ENCODE peak calls at places on chromosomes 1 and 21, in nine cellular contexts. P is AG09319, Z is GM20000, S is fibroblast of mammary gland, F is suprapubic skin, N is cardiac muscle cell, Q is psoas muscle, X is nephron progenitor cell, L is GM06990. V is an unnamed sample.

GRCh38 chr1:192575499-192576189 is at the start of gene RGS1:
- DNase-seq in P (no peak), Z (peak), S (no peak), F (no peak), N (no peak), Q (no peak), X (no peak), L (peak), V (no peak)

GRCh38 chr21:33261635-33262034 is 4.5 kb upstream of the IL10RB start:
- DNase-seq in P (no peak), Z (no peak), S (peak), F (no peak), N (no peak), Q (no peak), X (no peak), L (no peak), V (no peak)

GRCh38 chr1:238589843-238590435 is 699.2 kb upstream of the ZP4 start:
- DNase-seq in P (peak), Z (no peak), S (peak), F (no peak), N (no peak), Q (no peak), X (no peak), L (no peak), V (no peak)

GRCh38 chr1:218112862-218113261 is 172.2 kb upstream of the RRP15 start:
- DNase-seq in P (no peak), Z (no peak), S (no peak), F (no peak), N (no peak), Q (no peak), X (no peak), L (no peak), V (no peak)

GRCh38 chr1:18144921-18145699 is 37.5 kb downstream of the IGSF21 start:
- DNase-seq in P (no peak), Z (no peak), S (no peak), F (no peak), N (no peak), Q (no peak), X (no peak), L (no peak), V (no peak)

GRCh38 chr1:5725855-5726585 is 266.2 kb downstream of the NPHP4 start:
- DNase-seq in P (no peak), Z (no peak), S (no peak), F (peak), N (no peak), Q (no peak), X (no peak), L (no peak), V (peak)

GRCh38 chr1:100543640-100544039 is 5.7 kb downstream of the GPR88 start:
- DNase-seq in P (no peak), Z (peak), S (no peak), F (no peak), N (no peak), Q (peak), X (no peak), L (no peak), V (no peak)

GRCh38 chr1:31782766-31783410 is 18.7 kb upstream of the ADGRB2 start:
- DNase-seq in P (no peak), Z (no peak), S (no peak), F (peak), N (no peak), Q (peak), X (no peak), L (no peak), V (peak)

GRCh38 chr1:246492611-246493245 is 14.4 kb downstream of the SMYD3 start:
- DNase-seq in P (peak), Z (peak), S (peak), F (no peak), N (peak), Q (peak), X (peak), L (no peak), V (no peak)

GRCh38 chr1:150987928-150988327 is 5.8 kb downstream of the ANXA9 start:
- DNase-seq in P (no peak), Z (no peak), S (no peak), F (no peak), N (no peak), Q (no peak), X (no peak), L (no peak), V (no peak)

GRCh38 chr1:30760596-30761311 is 3.2 kb upstream of the LAPTM5 start:
- DNase-seq in P (no peak), Z (no peak), S (no peak), F (no peak), N (no peak), Q (no peak), X (no peak), L (peak), V (no peak)

GRCh38 chr21:18144341-18144740 is 100.3 kb upstream of the CHODL start:
- DNase-seq in P (no peak), Z (no peak), S (no peak), F (no peak), N (no peak), Q (no peak), X (no peak), L (no peak), V (no peak)

GRCh38 chr1:159823401-159823800 is 3.3 kb upstream of the SLAMF8 start:
- DNase-seq in P (no peak), Z (no peak), S (no peak), F (no peak), N (no peak), Q (no peak), X (peak), L (no peak), V (no peak)

GRCh38 chr1:46411010-46411405 is 16.9 kb downstream of the FAAH start:
- DNase-seq in P (no peak), Z (no peak), S (no peak), F (no peak), N (no peak), Q (no peak), X (no peak), L (no peak), V (no peak)

GRCh38 chr21:28447453-28447852 is 545.2 kb downstream of the LTN1 start:
- DNase-seq in P (no peak), Z (no peak), S (no peak), F (no peak), N (no peak), Q (no peak), X (no peak), L (no peak), V (no peak)

GRCh38 chr1:26854953-26855352 is 8.0 kb upstream of the SFN start:
- DNase-seq in P (no peak), Z (no peak), S (no peak), F (no peak), N (no peak), Q (no peak), X (no peak), L (no peak), V (peak)

GRCh38 chr1:224763126-224763764 is 147.1 kb downstream of the CNIH3 start:
- DNase-seq in P (no peak), Z (no peak), S (no peak), F (no peak), N (no peak), Q (no peak), X (no peak), L (no peak), V (no peak)

GRCh38 chr1:12709696-12710095 is 6.2 kb upstream of the AADACL3 start:
- DNase-seq in P (no peak), Z (no peak), S (peak), F (no peak), N (no peak), Q (no peak), X (no peak), L (no peak), V (no peak)

GRCh38 chr1:23543707-23544443 is 12.8 kb upstream of the E2F2 start:
- DNase-seq in P (no peak), Z (no peak), S (no peak), F (no peak), N (no peak), Q (no peak), X (no peak), L (no peak), V (no peak)

GRCh38 chr1:17890056-17890814 is 135.1 kb downstream of the ACTL8 start:
- DNase-seq in P (no peak), Z (no peak), S (no peak), F (no peak), N (no peak), Q (no peak), X (no peak), L (no peak), V (no peak)

GRCh38 chr1:96722161-96722908 is 751 bp downstream of the PTBP2 start:
- DNase-seq in P (peak), Z (no peak), S (peak), F (peak), N (peak), Q (peak), X (peak), L (no peak), V (peak)

GRCh38 chr1:89953929-89954328 is 41.0 kb upstream of the ZNF326 start:
- DNase-seq in P (no peak), Z (no peak), S (no peak), F (no peak), N (no peak), Q (no peak), X (no peak), L (no peak), V (no peak)

GRCh38 chr1:31410871-31411270 is 2.1 kb upstream of the SERINC2 start:
- DNase-seq in P (no peak), Z (no peak), S (peak), F (no peak), N (no peak), Q (no peak), X (no peak), L (no peak), V (no peak)

GRCh38 chr1:168127493-168127892 is 9.2 kb downstream of the GPR161 start:
- DNase-seq in P (no peak), Z (no peak), S (no peak), F (no peak), N (no peak), Q (no peak), X (no peak), L (no peak), V (no peak)

GRCh38 chr1:172322219-172323061 is 98.0 kb upstream of the C1orf105 start:
- DNase-seq in P (peak), Z (no peak), S (peak), F (peak), N (no peak), Q (peak), X (peak), L (no peak), V (peak)

GRCh38 chr1:177209357-177209756 is 38.6 kb downstream of the BRINP2 start:
- DNase-seq in P (peak), Z (no peak), S (peak), F (peak), N (peak), Q (peak), X (no peak), L (no peak), V (peak)

GRCh38 chr21:10539956-10540355 is 18.6 kb downstream of the TPTE start:
- DNase-seq in P (no peak), Z (no peak), S (no peak), F (no peak), N (no peak), Q (no peak), X (no peak), L (no peak), V (no peak)

GRCh38 chr1:187203257-187203656 is 374.5 kb downstream of the PLA2G4A start:
- DNase-seq in P (no peak), Z (no peak), S (peak), F (no peak), N (no peak), Q (no peak), X (no peak), L (no peak), V (no peak)

GRCh38 chr1:47915677-47916353 is 81.4 kb downstream of the TRABD2B start:
- DNase-seq in P (no peak), Z (no peak), S (no peak), F (no peak), N (no peak), Q (no peak), X (no peak), L (no peak), V (no peak)

GRCh38 chr21:29825936-29826335 is 113.9 kb downstream of the GRIK1 start:
- DNase-seq in P (no peak), Z (no peak), S (peak), F (no peak), N (no peak), Q (no peak), X (no peak), L (no peak), V (no peak)

GRCh38 chr1:228146761-228147693 is 2.7 kb upstream of the GJC2 start:
- DNase-seq in P (no peak), Z (peak), S (no peak), F (peak), N (no peak), Q (peak), X (no peak), L (no peak), V (no peak)

DNA sequence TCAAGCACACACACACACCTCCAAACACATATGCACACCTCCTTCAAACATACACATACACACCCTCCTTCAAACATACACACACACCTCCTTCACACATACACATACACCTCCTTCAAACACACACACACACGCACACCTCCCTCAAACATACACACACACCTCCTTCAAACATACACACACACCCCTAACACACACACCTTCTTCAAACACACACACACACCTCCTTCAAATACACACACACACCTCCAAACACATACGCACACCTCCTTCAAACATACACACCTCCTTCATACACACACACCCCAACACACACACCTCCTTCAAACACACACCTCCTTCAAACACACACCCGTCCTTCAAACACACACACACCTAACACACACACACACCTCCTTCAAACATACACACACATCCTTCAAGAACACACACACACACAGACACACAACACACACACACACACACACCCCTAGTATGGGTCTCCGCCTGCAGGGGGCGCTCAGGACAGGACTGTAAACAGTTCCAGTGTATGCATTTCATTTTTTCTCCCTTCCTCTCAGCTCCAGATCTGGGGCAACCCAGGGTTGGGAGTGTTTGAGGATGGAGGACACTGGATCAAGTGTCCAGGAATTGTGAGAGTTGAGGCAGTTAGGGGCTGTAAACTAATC is 12.1 kb downstream of the LGR6 start:
- DNase-seq in P (no peak), Z (no peak), S (no peak), F (no peak), N (no peak), Q (no peak), X (no peak), L (no peak), V (no peak)
- TF ChIP-seq CTCF in P (no peak), Z (no peak), S (peak), F (no peak), N (peak), Q (no peak), X (no peak), L (no peak), V (peak)

GRCh38 chr1:14769486-14770274 is 171.2 kb downstream of the KAZN start:
- DNase-seq in P (no peak), Z (no peak), S (no peak), F (no peak), N (no peak), Q (no peak), X (no peak), L (no peak), V (no peak)
- TF ChIP-seq CTCF in P (no peak), Z (no peak), S (no peak), F (no peak), N (no peak), Q (no peak), X (no peak), L (no peak), V (no peak)

GRCh38 chr1:203126866-203127671 is 457 bp upstream of the ADORA1 start:
- DNase-seq in P (no peak), Z (no peak), S (no peak), F (no peak), N (no peak), Q (no peak), X (no peak), L (no peak), V (no peak)

GRCh38 chr1:203128691-203129500 is 1.4 kb downstream of the ADORA1 start:
- DNase-seq in P (no peak), Z (no peak), S (no peak), F (no peak), N (no peak), Q (no peak), X (no peak), L (no peak), V (no peak)

GRCh38 chr1:203126151-203126865 is 1.2 kb upstream of the ADORA1 start:
- DNase-seq in P (no peak), Z (no peak), S (peak), F (no peak), N (peak), Q (no peak), X (no peak), L (no peak), V (peak)

GRCh38 chr1:203129501-203130231 is 2.1 kb downstream of the ADORA1 start:
- DNase-seq in P (no peak), Z (no peak), S (no peak), F (no peak), N (no peak), Q (peak), X (no peak), L (no peak), V (peak)

GRCh38 chr1:203127672-203128611 is at the start of gene ADORA1:
- DNase-seq in P (no peak), Z (no peak), S (peak), F (no peak), N (peak), Q (peak), X (peak), L (no peak), V (peak)
- TF ChIP-seq CTCF in P (peak), Z (no peak), S (no peak), F (no peak), N (peak), Q (no peak), X (peak), L (no peak), V (no peak)

GRCh38 chr1:56920551-56920950 is 45.3 kb downstream of the C8B start:
- DNase-seq in P (no peak), Z (no peak), S (peak), F (no peak), N (no peak), Q (no peak), X (no peak), L (no peak), V (no peak)
- TF ChIP-seq CTCF in P (no peak), Z (no peak), S (no peak), F (no peak), N (no peak), Q (no peak), X (no peak), L (no peak), V (no peak)

V was measured in lower leg skin.